ENCODE peak calls at places on chromosomes 2 and 18, in four cellular contexts. Z is Peyer's patch, L is tibial artery, J is AG04450. A is an unnamed sample.

GRCh38 chr18:48993586-48993985 is 42.8 kb upstream of the SMAD7 start:
- DNase-seq in L (no peak), Z (no peak), J (no peak), A (no peak)

GRCh38 chr2:36407403-36407802 is 51.8 kb downstream of the CRIM1 start:
- DNase-seq in Z (no peak), L (no peak), J (no peak), A (no peak)

GRCh38 chr2:179898873-179899272 is 37.5 kb upstream of the ZNF385B start:
- DNase-seq in L (no peak), J (no peak), Z (no peak), A (no peak)

GRCh38 chr2:189552991-189553404 is 27.6 kb downstream of the SLC40A1 start:
- DNase-seq in L (no peak), Z (no peak), J (no peak), A (no peak)

GRCh38 chr2:234681206-234681605 is 184.3 kb upstream of the ARL4C start:
- DNase-seq in L (no peak), Z (no peak), J (no peak), A (no peak)

GRCh38 chr2:67289921-67290371 is 107.2 kb upstream of the ETAA1 start:
- DNase-seq in J (no peak), Z (no peak), L (no peak), A (no peak)

GRCh38 chr2:16036951-16037350 is 96.6 kb downstream of the MYCN start:
- DNase-seq in Z (no peak), L (no peak), J (no peak), A (no peak)

GRCh38 chr2:128350736-128351135 is 32.1 kb upstream of the HS6ST1 start:
- DNase-seq in L (no peak), Z (no peak), J (no peak), A (no peak)

GRCh38 chr2:162795312-162795711 is 43.3 kb downstream of the KCNH7 start:
- DNase-seq in Z (no peak), J (no peak), L (no peak), A (no peak)

GRCh38 chr2:19140463-19141208 is 217.8 kb downstream of the OSR1 start:
- DNase-seq in J (peak; percentile 80), L (no peak), Z (no peak), A (no peak)

GRCh38 chr2:113213061-113213930 is 39.5 kb downstream of the PSD4 start:
- DNase-seq in L (peak; percentile 47), J (no peak), Z (no peak), A (no peak)

GRCh38 chr2:171018522-171018921 is 89.5 kb downstream of the GORASP2 start:
- DNase-seq in Z (no peak), J (no peak), L (no peak), A (no peak)

GRCh38 chr2:215218587-215219577 is 80.5 kb upstream of the ABCA12 start:
- DNase-seq in J (no peak), Z (no peak), L (no peak), A (no peak)

GRCh38 chr2:14634223-14634884 is 1.8 kb downstream of the LRATD1 start:
- DNase-seq in Z (peak; percentile 95), L (peak; percentile 85), J (peak; percentile 27), A (no peak)

GRCh38 chr2:119983108-119983507 is 29.8 kb upstream of the EPB41L5 start:
- DNase-seq in Z (no peak), J (no peak), L (no peak), A (no peak)

GRCh38 chr2:238162516-238163441 is 4.0 kb downstream of the ERFE start:
- DNase-seq in L (no peak), J (no peak), Z (peak; percentile 43), A (no peak)

GRCh38 chr18:5879479-5879882 is 15.8 kb downstream of the TMEM200C start:
- DNase-seq in Z (no peak), L (no peak), J (peak; percentile 11), A (no peak)

GRCh38 chr2:226124548-226125011 is 675.0 kb downstream of the IRS1 start:
- DNase-seq in J (no peak), L (no peak), Z (no peak), A (no peak)

GRCh38 chr18:59057493-59057795 is 82.2 kb upstream of the SEC11C start:
- DNase-seq in L (no peak), Z (no peak), J (no peak), A (no peak)

GRCh38 chr2:174059875-174060226 is 94.7 kb upstream of the SP3 start:
- DNase-seq in L (no peak), Z (no peak), J (no peak), A (no peak)

GRCh38 chr2:197538412-197538811 is 22.5 kb downstream of the MOB4 start:
- DNase-seq in J (no peak), Z (no peak), L (no peak), A (no peak)

GRCh38 chr2:189074496-189074895 is 100.3 kb downstream of the COL3A1 start:
- DNase-seq in L (no peak), Z (no peak), J (no peak), A (no peak)

GRCh38 chr18:58671941-58672565 is 788 bp downstream of the MALT1 start:
- DNase-seq in Z (no peak), J (no peak), L (no peak), A (no peak)

GRCh38 chr2:233404227-233404626 is 49.9 kb downstream of the DGKD start:
- DNase-seq in J (no peak), L (peak; percentile 44), Z (no peak), A (no peak)

GRCh38 chr2:235793163-235793752 is 299.4 kb downstream of the AGAP1 start:
- DNase-seq in J (no peak), Z (no peak), L (no peak), A (no peak)
- TF ChIP-seq CTCF in J (peak; percentile 40), Z (no peak), L (no peak), A (no peak)

GRCh38 chr2:130762910-130763385 is 7.6 kb downstream of the AMER3 start:
- DNase-seq in J (no peak), Z (no peak), L (no peak), A (no peak)

GRCh38 chr2:130765464-130765863 is 10.1 kb downstream of the AMER3 start:
- DNase-seq in J (no peak), L (no peak), Z (no peak), A (no peak)

GRCh38 chr2:130763405-130763804 is 8.1 kb downstream of the AMER3 start:
- DNase-seq in J (no peak), Z (no peak), L (no peak), A (no peak)

GRCh38 chr2:130764821-130765115 is 9.4 kb downstream of the AMER3 start:
- DNase-seq in J (no peak), L (no peak), Z (no peak), A (no peak)

GRCh38 chr2:130764035-130764820 is 8.9 kb downstream of the AMER3 start:
- DNase-seq in L (no peak), Z (no peak), J (no peak), A (no peak)
- TF ChIP-seq CTCF in L (no peak), Z (no peak), J (no peak), A (no peak)

GRCh38 chr2:237056271-237056875 is 29.3 kb upstream of the COPS8 start:
- DNase-seq in L (no peak), Z (no peak), J (no peak), A (no peak)
- TF ChIP-seq CTCF in L (no peak), Z (no peak), J (no peak), A (no peak)

DNA sequence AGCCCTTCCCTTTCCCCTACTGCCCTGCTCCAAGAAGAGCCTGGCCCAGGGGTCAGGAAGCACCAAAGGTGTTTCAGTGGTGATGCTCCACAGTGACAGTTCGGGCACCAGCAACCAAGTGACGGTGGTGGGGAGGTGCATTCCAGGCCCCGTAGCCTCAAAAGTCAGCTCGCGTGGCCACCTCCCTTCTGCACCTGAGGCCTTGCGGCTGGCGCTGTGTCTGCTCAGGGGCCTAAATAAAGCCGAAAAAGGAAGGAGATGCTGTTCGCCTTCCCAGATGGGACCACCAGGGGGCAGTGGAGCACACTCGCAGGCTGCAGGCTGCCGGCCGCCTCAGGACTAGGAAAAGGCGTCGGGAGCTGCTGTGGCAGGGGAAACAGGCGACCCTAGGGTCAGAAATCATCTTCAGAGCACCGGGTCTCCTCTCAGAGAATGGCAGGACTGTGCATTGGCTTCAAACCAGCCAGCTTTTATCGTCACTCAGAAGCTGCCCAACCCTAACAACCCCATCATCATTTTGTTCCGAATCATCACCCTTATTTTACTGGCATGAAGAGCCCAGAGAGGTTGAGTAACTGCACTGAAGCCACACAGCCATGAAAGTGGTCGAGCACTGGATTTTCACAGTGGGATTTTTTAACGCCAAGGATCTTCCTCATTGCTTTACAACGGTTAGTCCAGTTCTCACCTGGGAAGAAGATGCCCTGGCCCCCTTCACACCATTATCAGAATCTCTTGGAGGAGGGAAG is 213.0 kb upstream of the CELF4 start:
- DNase-seq in J (no peak), Z (peak; percentile 69), L (no peak), A (no peak)
- TF ChIP-seq CTCF in J (peak; percentile 43), Z (peak; percentile 39), L (peak; percentile 14), A (no peak)

A was measured in natural killer cell.